ENCODE peak calls at places on chromosomes 4 and X, in seven cellular contexts. One of them, this sample, is unnamed.

GRCh38 chr4:54543088-54543795 is 114.5 kb upstream of the KIT start:
- DNase-seq in LNCaP clone FGC: no peak
- DNase-seq in Peyer's patch: no peak
- DNase-seq in AG10803: peak
- DNase-seq in left lung: no peak
- DNase-seq in cardiac fibroblast: peak
- DNase-seq in endothelial cell of umbilical vein: no peak
- DNase-seq in this sample: no peak

GRCh38 chr4:142696334-142697122 is 149.6 kb downstream of the INPP4B start:
- DNase-seq in LNCaP clone FGC: no peak
- DNase-seq in Peyer's patch: no peak
- DNase-seq in AG10803: no peak
- DNase-seq in left lung: no peak
- DNase-seq in cardiac fibroblast: no peak
- DNase-seq in endothelial cell of umbilical vein: peak
- DNase-seq in this sample: no peak

GRCh38 chr4:6647169-6647568 is 6.7 kb downstream of the MRFAP1 start:
- DNase-seq in LNCaP clone FGC: no peak
- DNase-seq in Peyer's patch: no peak
- DNase-seq in AG10803: no peak
- DNase-seq in left lung: no peak
- DNase-seq in cardiac fibroblast: no peak
- DNase-seq in endothelial cell of umbilical vein: no peak
- DNase-seq in this sample: no peak

GRCh38 chr4:77990456-77990855 is 66.7 kb upstream of the FRAS1 start:
- DNase-seq in LNCaP clone FGC: no peak
- DNase-seq in Peyer's patch: no peak
- DNase-seq in AG10803: no peak
- DNase-seq in left lung: no peak
- DNase-seq in cardiac fibroblast: no peak
- DNase-seq in endothelial cell of umbilical vein: no peak
- DNase-seq in this sample: no peak

GRCh38 chr4:87843936-87844335 is 11.2 kb downstream of the MEPE start:
- DNase-seq in LNCaP clone FGC: no peak
- DNase-seq in Peyer's patch: no peak
- DNase-seq in AG10803: peak
- DNase-seq in left lung: no peak
- DNase-seq in cardiac fibroblast: peak
- DNase-seq in endothelial cell of umbilical vein: peak
- DNase-seq in this sample: peak

GRCh38 chr4:85078016-85078415 is 111.5 kb upstream of the WDFY3 start:
- DNase-seq in LNCaP clone FGC: no peak
- DNase-seq in Peyer's patch: no peak
- DNase-seq in AG10803: no peak
- DNase-seq in left lung: no peak
- DNase-seq in cardiac fibroblast: no peak
- DNase-seq in endothelial cell of umbilical vein: no peak
- DNase-seq in this sample: no peak

GRCh38 chrX:129717902-129718301 is 20.9 kb upstream of the XPNPEP2 start:
- DNase-seq in LNCaP clone FGC: no peak
- DNase-seq in Peyer's patch: no peak
- DNase-seq in AG10803: peak
- DNase-seq in left lung: no peak
- DNase-seq in cardiac fibroblast: peak
- DNase-seq in endothelial cell of umbilical vein: no peak
- DNase-seq in this sample: no peak

GRCh38 chrX:9882669-9883446 is 84.3 kb upstream of the CLDN34 start:
- DNase-seq in LNCaP clone FGC: no peak
- DNase-seq in Peyer's patch: no peak
- DNase-seq in AG10803: no peak
- DNase-seq in left lung: peak
- DNase-seq in cardiac fibroblast: peak
- DNase-seq in endothelial cell of umbilical vein: peak
- DNase-seq in this sample: no peak

GRCh38 chr4:41361831-41362646 is 105.3 kb downstream of the UCHL1 start:
- DNase-seq in LNCaP clone FGC: no peak
- DNase-seq in Peyer's patch: no peak
- DNase-seq in AG10803: no peak
- DNase-seq in left lung: no peak
- DNase-seq in cardiac fibroblast: no peak
- DNase-seq in endothelial cell of umbilical vein: peak
- DNase-seq in this sample: no peak

GRCh38 chr4:7853271-7853670 is 86.4 kb downstream of the AFAP1 start:
- DNase-seq in LNCaP clone FGC: no peak
- DNase-seq in Peyer's patch: no peak
- DNase-seq in AG10803: no peak
- DNase-seq in left lung: no peak
- DNase-seq in cardiac fibroblast: no peak
- DNase-seq in endothelial cell of umbilical vein: no peak
- DNase-seq in this sample: no peak

DNA sequence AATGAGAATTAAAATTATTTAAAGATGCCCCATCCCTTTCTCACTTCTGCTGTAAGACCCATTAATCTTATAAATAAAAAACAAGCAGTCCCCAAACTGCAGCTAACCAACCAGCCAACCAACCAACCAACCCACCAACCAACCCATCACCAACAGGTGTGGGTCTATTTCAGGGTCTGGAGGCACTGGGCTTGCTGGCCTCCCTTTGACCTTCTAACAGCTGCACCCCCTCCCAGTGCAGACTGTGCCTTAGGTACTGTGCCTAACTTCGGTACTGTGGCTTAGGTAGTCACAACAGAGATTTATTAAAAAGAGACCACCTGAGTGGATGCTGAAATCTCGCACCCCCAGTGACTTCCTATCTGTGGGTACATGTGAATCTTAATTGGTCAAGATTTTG is 128.1 kb downstream of the SORBS2 start:
- DNase-seq in LNCaP clone FGC: no peak
- DNase-seq in Peyer's patch: no peak
- DNase-seq in AG10803: no peak
- DNase-seq in left lung: no peak
- DNase-seq in cardiac fibroblast: no peak
- DNase-seq in endothelial cell of umbilical vein: no peak
- DNase-seq in this sample: no peak
- H3K4me3 ChIP-seq in LNCaP clone FGC: no peak
- H3K4me3 ChIP-seq in Peyer's patch: no peak
- H3K4me3 ChIP-seq in AG10803: no peak
- H3K4me3 ChIP-seq in left lung: no peak
- H3K4me3 ChIP-seq in cardiac fibroblast: no peak
- H3K4me3 ChIP-seq in endothelial cell of umbilical vein: no peak
- H3K4me3 ChIP-seq in this sample: no peak

GRCh38 chrX:153583433-153583832 is 15.5 kb downstream of the CCNQ start:
- DNase-seq in LNCaP clone FGC: no peak
- DNase-seq in Peyer's patch: no peak
- DNase-seq in AG10803: no peak
- DNase-seq in left lung: no peak
- DNase-seq in cardiac fibroblast: no peak
- DNase-seq in endothelial cell of umbilical vein: peak
- DNase-seq in this sample: no peak

GRCh38 chrX:153576961-153577360 is 22.0 kb downstream of the CCNQ start:
- DNase-seq in LNCaP clone FGC: no peak
- DNase-seq in Peyer's patch: no peak
- DNase-seq in AG10803: no peak
- DNase-seq in left lung: no peak
- DNase-seq in cardiac fibroblast: no peak
- DNase-seq in endothelial cell of umbilical vein: no peak
- DNase-seq in this sample: no peak

GRCh38 chrX:153582896-153583295 is 16.0 kb downstream of the CCNQ start:
- DNase-seq in LNCaP clone FGC: no peak
- DNase-seq in Peyer's patch: no peak
- DNase-seq in AG10803: no peak
- DNase-seq in left lung: peak
- DNase-seq in cardiac fibroblast: peak
- DNase-seq in endothelial cell of umbilical vein: peak
- DNase-seq in this sample: no peak

GRCh38 chrX:153578200-153578835 is 20.6 kb downstream of the CCNQ start:
- DNase-seq in LNCaP clone FGC: no peak
- DNase-seq in Peyer's patch: no peak
- DNase-seq in AG10803: no peak
- DNase-seq in left lung: no peak
- DNase-seq in cardiac fibroblast: no peak
- DNase-seq in endothelial cell of umbilical vein: no peak
- DNase-seq in this sample: no peak

DNA sequence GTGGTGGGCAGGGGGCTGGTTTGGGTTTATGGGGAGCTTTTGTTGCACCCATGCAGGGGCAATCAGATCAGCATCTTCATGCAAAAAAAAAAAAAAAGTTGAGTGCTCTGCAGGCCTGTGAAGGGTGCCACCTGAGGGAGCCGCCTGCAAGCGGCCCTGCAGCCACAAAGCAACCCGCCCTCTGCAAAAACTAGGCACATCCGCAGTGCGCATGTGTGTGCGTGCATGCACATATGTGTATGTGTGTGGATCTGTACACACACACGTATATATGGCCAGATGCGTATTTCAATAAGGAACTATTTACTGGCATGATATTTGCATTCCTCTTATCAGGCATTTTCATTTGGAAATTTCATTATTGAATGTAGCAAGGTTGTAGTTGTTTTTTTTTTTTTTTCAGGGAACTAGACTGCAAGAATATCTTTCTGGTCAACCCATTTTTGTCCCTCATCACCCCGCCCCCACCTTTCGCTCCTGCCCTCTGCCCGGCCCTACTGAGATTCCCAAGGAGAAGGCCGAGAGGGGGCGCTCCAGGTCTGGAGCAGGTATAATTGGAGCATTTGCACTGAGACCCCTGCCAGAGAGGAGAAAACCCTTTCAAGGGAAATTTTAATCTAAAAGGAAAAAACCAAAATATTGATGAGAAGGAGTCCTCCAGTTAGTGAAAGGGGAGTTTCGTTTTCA is 18.1 kb downstream of the CCNQ start:
- DNase-seq in LNCaP clone FGC: no peak
- DNase-seq in Peyer's patch: no peak
- DNase-seq in AG10803: no peak
- DNase-seq in left lung: no peak
- DNase-seq in cardiac fibroblast: peak
- DNase-seq in endothelial cell of umbilical vein: peak
- DNase-seq in this sample: no peak
- TF ChIP-seq CTCF in LNCaP clone FGC: no peak
- TF ChIP-seq CTCF in Peyer's patch: no peak
- TF ChIP-seq CTCF in AG10803: no peak
- TF ChIP-seq CTCF in left lung: no peak
- TF ChIP-seq CTCF in cardiac fibroblast: no peak
- TF ChIP-seq CTCF in endothelial cell of umbilical vein: no peak
- TF ChIP-seq CTCF in this sample: no peak

GRCh38 chrX:145817666-145818521 is at the start of gene SLITRK2:
- DNase-seq in LNCaP clone FGC: no peak
- DNase-seq in Peyer's patch: no peak
- DNase-seq in AG10803: no peak
- DNase-seq in left lung: no peak
- DNase-seq in cardiac fibroblast: no peak
- DNase-seq in endothelial cell of umbilical vein: no peak
- DNase-seq in this sample: peak
- H3K4me3 ChIP-seq in LNCaP clone FGC: no peak
- H3K4me3 ChIP-seq in Peyer's patch: no peak
- H3K4me3 ChIP-seq in AG10803: no peak
- H3K4me3 ChIP-seq in left lung: peak
- H3K4me3 ChIP-seq in cardiac fibroblast: no peak
- H3K4me3 ChIP-seq in endothelial cell of umbilical vein: no peak
- H3K4me3 ChIP-seq in this sample: peak

GRCh38 chr4:134070174-134070573 is 131.4 kb downstream of the PABPC4L start:
- DNase-seq in LNCaP clone FGC: no peak
- DNase-seq in Peyer's patch: no peak
- DNase-seq in AG10803: no peak
- DNase-seq in left lung: no peak
- DNase-seq in cardiac fibroblast: no peak
- DNase-seq in endothelial cell of umbilical vein: no peak
- DNase-seq in this sample: no peak

GRCh38 chr4:134072137-134072536 is 129.5 kb downstream of the PABPC4L start:
- DNase-seq in LNCaP clone FGC: no peak
- DNase-seq in Peyer's patch: no peak
- DNase-seq in AG10803: no peak
- DNase-seq in left lung: no peak
- DNase-seq in cardiac fibroblast: no peak
- DNase-seq in endothelial cell of umbilical vein: no peak
- DNase-seq in this sample: no peak
- TF ChIP-seq CTCF in LNCaP clone FGC: no peak
- TF ChIP-seq CTCF in Peyer's patch: no peak
- TF ChIP-seq CTCF in AG10803: no peak
- TF ChIP-seq CTCF in left lung: no peak
- TF ChIP-seq CTCF in cardiac fibroblast: no peak
- TF ChIP-seq CTCF in endothelial cell of umbilical vein: no peak
- TF ChIP-seq CTCF in this sample: no peak

This sample was measured in dorsolateral prefrontal cortex.